ENCODE peak calls at places on chromosome X, in nine cellular contexts. Z, B, Q, A, S, H, L, I and P are unnamed samples.

GRCh38 chrX:152165033-152165743 is 26.8 kb upstream of the MAGEA10 start:
- DNase-seq in Q (no peak), L (no peak), S (no peak), A (no peak), I (no peak), Z (no peak), B (no peak), H (no peak), P (no peak)

GRCh38 chrX:54695816-54696487 is 102.1 kb downstream of the ITIH6 start:
- DNase-seq in Q (no peak), L (no peak), A (no peak), S (no peak), Z (no peak), B (no peak), H (no peak), I (peak), P (no peak)

GRCh38 chrX:47313056-47313455 is 57.3 kb upstream of the ZNF157 start:
- DNase-seq in Z (no peak), I (no peak), H (no peak), L (no peak), A (peak), S (no peak), B (no peak), Q (no peak), P (no peak)

GRCh38 chrX:153922932-153923857 is 2.9 kb downstream of the ARHGAP4 start:
- DNase-seq in L (no peak), S (peak), B (peak), Q (no peak), Z (no peak), H (peak), A (peak), I (no peak), P (peak)

GRCh38 chrX:24463077-24463476 is 2.0 kb upstream of the PDK3 start:
- DNase-seq in L (no peak), S (no peak), B (no peak), H (no peak), I (no peak), A (no peak), Z (no peak), Q (no peak), P (no peak)

GRCh38 chrX:39576081-39576701 is 521.6 kb downstream of the BCOR start:
- DNase-seq in I (no peak), L (peak), A (no peak), Q (peak), S (peak), H (no peak), Z (no peak), B (no peak), P (peak)

GRCh38 chrX:130139474-130140201 is 26.0 kb downstream of the AIFM1 start:
- DNase-seq in A (no peak), L (no peak), Z (no peak), S (no peak), Q (peak), B (no peak), I (no peak), H (no peak), P (no peak)

GRCh38 chrX:108122748-108123147 is 31.2 kb downstream of the ATG4A start:
- DNase-seq in Z (no peak), Q (no peak), L (no peak), A (peak), H (peak), B (no peak), I (no peak), S (no peak), P (no peak)

GRCh38 chrX:41963348-41963747 is 40.0 kb upstream of the CASK start:
- DNase-seq in B (no peak), I (no peak), L (no peak), H (no peak), S (no peak), A (peak), Q (no peak), Z (no peak), P (no peak)

GRCh38 chrX:22629105-22629725 is 356.5 kb downstream of the CBLL2 start:
- DNase-seq in H (peak), I (no peak), S (no peak), B (no peak), Q (no peak), L (no peak), Z (no peak), A (peak), P (no peak)

GRCh38 chrX:11566814-11567213 is 98.9 kb downstream of the ARHGAP6 start:
- DNase-seq in H (no peak), S (no peak), Z (no peak), I (no peak), Q (no peak), L (no peak), A (no peak), B (no peak), P (no peak)

GRCh38 chrX:148784859-148785655 is 284.6 kb downstream of the AFF2 start:
- DNase-seq in L (no peak), Q (peak), Z (no peak), A (no peak), I (peak), B (no peak), H (no peak), S (peak), P (no peak)

GRCh38 chrX:140022482-140022881 is 57.2 kb upstream of the CXorf66 start:
- DNase-seq in I (no peak), A (no peak), L (no peak), H (no peak), S (no peak), Q (no peak), B (no peak), Z (no peak), P (no peak)

GRCh38 chrX:113977887-113978286 is 606.0 kb upstream of the HTR2C start:
- DNase-seq in Z (no peak), L (no peak), Q (no peak), S (no peak), H (no peak), I (no peak), B (no peak), A (no peak), P (no peak)

GRCh38 chrX:74421181-74422028 is at the start of gene SLC16A2:
- DNase-seq in A (peak), B (peak), L (peak), S (peak), H (peak), Z (no peak), I (no peak), Q (peak), P (peak)

GRCh38 chrX:150049647-150050046 is 111.4 kb upstream of the EOLA2 start:
- DNase-seq in Q (no peak), S (no peak), Z (no peak), L (no peak), I (no peak), B (no peak), A (peak), H (no peak), P (no peak)

GRCh38 chrX:136708348-136708747 is 60.4 kb downstream of the CD40LG start:
- DNase-seq in B (peak), I (peak), S (no peak), H (peak), Z (no peak), A (peak), L (no peak), Q (no peak), P (no peak)

GRCh38 chrX:80556148-80556547 is 135.9 kb downstream of the TENT5D start:
- DNase-seq in B (no peak), I (no peak), H (no peak), Z (no peak), A (no peak), L (no peak), S (no peak), Q (peak), P (no peak)

GRCh38 chrX:23504895-23505294 is 162.4 kb upstream of the PRDX4 start:
- DNase-seq in L (no peak), I (no peak), A (no peak), S (no peak), H (no peak), Q (no peak), B (no peak), Z (no peak), P (no peak)

GRCh38 chrX:12307961-12308360 is 169.7 kb downstream of the FRMPD4 start:
- DNase-seq in S (no peak), Q (no peak), L (no peak), Z (no peak), I (no peak), H (no peak), B (no peak), A (no peak), P (no peak)

GRCh38 chrX:33855251-33855650 is 276.9 kb downstream of the FAM47A start:
- DNase-seq in Q (no peak), S (no peak), A (no peak), I (no peak), B (no peak), Z (no peak), H (no peak), L (no peak), P (no peak)

GRCh38 chrX:43973249-43973672 is at the start of gene NDP:
- DNase-seq in Q (peak), Z (no peak), A (peak), S (peak), I (no peak), B (no peak), L (no peak), H (no peak), P (no peak)

GRCh38 chrX:139691843-139692505 is 16.0 kb downstream of the MCF2 start:
- DNase-seq in Q (peak), I (no peak), L (no peak), Z (no peak), H (no peak), S (no peak), B (no peak), A (peak), P (peak)

GRCh38 chrX:48711929-48712505 is 15.5 kb downstream of the SUV39H1 start:
- DNase-seq in L (no peak), I (no peak), A (no peak), S (no peak), B (no peak), Q (no peak), Z (no peak), H (no peak), P (no peak)

GRCh38 chrX:154443479-154443910 is 446 bp upstream of the FAM50A start:
- DNase-seq in Z (no peak), Q (peak), S (no peak), A (no peak), L (no peak), H (no peak), I (peak), B (no peak), P (no peak)

GRCh38 chrX:44828008-44828605 is 15.7 kb upstream of the DUSP21 start:
- DNase-seq in S (no peak), Z (peak), A (peak), B (peak), H (peak), Q (no peak), L (no peak), I (no peak), P (no peak)

GRCh38 chrX:71950066-71950465 is 39.4 kb downstream of the NHSL2 start:
- DNase-seq in L (no peak), H (no peak), B (no peak), I (no peak), S (no peak), Q (no peak), A (no peak), Z (no peak), P (no peak)

GRCh38 chrX:50697691-50698090 is 116.3 kb downstream of the SHROOM4 start:
- DNase-seq in B (no peak), L (no peak), S (no peak), Z (no peak), I (no peak), H (peak), Q (no peak), A (peak), P (no peak)